ENCODE peak calls at places on chromosomes 11 and 22, in eight cellular contexts. N, H, S, T, V, C, D and E are unnamed samples.

GRCh38 chr11:12803086-12803826 is 129.0 kb downstream of the TEAD1 start:
- DNase-seq in T (no peak), S (no peak), N (peak), V (no peak), H (peak), C (no peak), D (no peak), E (no peak)

GRCh38 chr22:39680486-39680885 is 109.9 kb downstream of the CACNA1I start:
- DNase-seq in S (no peak), H (no peak), N (no peak), V (no peak), D (no peak), C (no peak), T (no peak), E (no peak)

GRCh38 chr11:19595840-19596751 is 116.5 kb upstream of the NAV2 start:
- DNase-seq in C (peak), V (no peak), D (no peak), H (no peak), N (peak), S (no peak), T (no peak), E (peak)

GRCh38 chr11:128040603-128041002 is 546.8 kb downstream of the ETS1 start:
- DNase-seq in S (peak), V (no peak), T (no peak), C (no peak), H (no peak), N (peak), D (no peak), E (no peak)

GRCh38 chr11:65204646-65205601 is 23.2 kb downstream of the CAPN1 start:
- DNase-seq in D (no peak), C (no peak), T (peak), V (peak), N (peak), S (no peak), H (peak), E (peak)

GRCh38 chr11:67583319-67584204 is at the start of gene GSTP1:
- DNase-seq in S (peak), D (no peak), T (peak), C (peak), V (peak), H (peak), N (peak), E (peak)

GRCh38 chr11:27485930-27486773 is 13.6 kb upstream of the LGR4 start:
- DNase-seq in N (peak), S (no peak), C (peak), D (peak), T (peak), H (no peak), V (peak), E (no peak)

GRCh38 chr11:2413735-2414579 is 13.4 kb downstream of the TSSC4 start:
- DNase-seq in T (peak), C (no peak), N (no peak), V (no peak), H (no peak), D (no peak), S (no peak), E (no peak)

GRCh38 chr11:35655856-35656255 is 6.7 kb upstream of the TRIM44 start:
- DNase-seq in C (no peak), S (no peak), V (no peak), H (no peak), N (no peak), T (no peak), D (no peak), E (no peak)

GRCh38 chr22:48101704-48102103 is 1339.3 kb downstream of the TBC1D22A start:
- DNase-seq in T (no peak), V (no peak), N (no peak), S (no peak), D (no peak), H (no peak), C (no peak), E (peak)

GRCh38 chr22:32018056-32018455 is 25.0 kb upstream of the SLC5A1 start:
- DNase-seq in H (no peak), D (no peak), C (peak), T (no peak), S (no peak), V (no peak), N (no peak), E (no peak)